ENCODE peak calls at places on chromosomes 5 and 9, in six cellular contexts. One of them, this sample, is unnamed. For H3K4me1, the result is how much of the 10 kb centered on the place peaks cover.

GRCh38 chr5:79493596-79494343 is 20.2 kb downstream of the HOMER1 start:
- DNase-seq in right lobe of liver: no peak
- DNase-seq in IMR-90: peak
- DNase-seq in mammary epithelial cell: no peak
- DNase-seq in hepatocyte: no peak
- DNase-seq in fibroblast of lung: no peak
- DNase-seq in this sample: no peak

GRCh38 chr5:72624641-72625236 is 117.5 kb upstream of the ZNF366 start:
- DNase-seq in hepatocyte: no peak
- DNase-seq in fibroblast of lung: peak
- DNase-seq in IMR-90: peak
- DNase-seq in right lobe of liver: no peak
- DNase-seq in mammary epithelial cell: no peak
- DNase-seq in this sample: no peak

GRCh38 chr9:121984726-121985402 is 108.2 kb downstream of the TTLL11 start:
- DNase-seq in fibroblast of lung: peak
- DNase-seq in mammary epithelial cell: peak
- DNase-seq in right lobe of liver: no peak
- DNase-seq in hepatocyte: no peak
- DNase-seq in IMR-90: peak
- DNase-seq in this sample: no peak

GRCh38 chr9:32508728-32509127 is 17.3 kb downstream of the RIGI start:
- DNase-seq in right lobe of liver: no peak
- DNase-seq in hepatocyte: no peak
- DNase-seq in mammary epithelial cell: no peak
- DNase-seq in fibroblast of lung: no peak
- DNase-seq in IMR-90: no peak
- DNase-seq in this sample: no peak

GRCh38 chr9:9231946-9232345 is 1380.9 kb downstream of the PTPRD start:
- DNase-seq in mammary epithelial cell: no peak
- DNase-seq in hepatocyte: no peak
- DNase-seq in fibroblast of lung: no peak
- DNase-seq in IMR-90: no peak
- DNase-seq in right lobe of liver: no peak
- DNase-seq in this sample: no peak

GRCh38 chr5:172420215-172420934 is 34.0 kb downstream of the SH3PXD2B start:
- DNase-seq in right lobe of liver: peak
- DNase-seq in fibroblast of lung: peak
- DNase-seq in hepatocyte: peak
- DNase-seq in IMR-90: peak
- DNase-seq in mammary epithelial cell: peak
- DNase-seq in this sample: no peak

GRCh38 chr9:35869621-35870216 is 482 bp downstream of the OR13J1 start:
- DNase-seq in mammary epithelial cell: peak
- DNase-seq in hepatocyte: no peak
- DNase-seq in IMR-90: no peak
- DNase-seq in fibroblast of lung: no peak
- DNase-seq in right lobe of liver: no peak
- DNase-seq in this sample: no peak

GRCh38 chr9:114671605-114672004 is 10.4 kb downstream of the TEX48 start:
- DNase-seq in fibroblast of lung: peak
- DNase-seq in hepatocyte: no peak
- DNase-seq in mammary epithelial cell: no peak
- DNase-seq in IMR-90: no peak
- DNase-seq in right lobe of liver: no peak
- DNase-seq in this sample: no peak

GRCh38 chr5:168917947-168918600 is 338.9 kb upstream of the PANK3 start:
- DNase-seq in fibroblast of lung: no peak
- DNase-seq in hepatocyte: no peak
- DNase-seq in IMR-90: no peak
- DNase-seq in mammary epithelial cell: no peak
- DNase-seq in right lobe of liver: no peak
- DNase-seq in this sample: no peak

GRCh38 chr9:131578778-131579504 is 33.6 kb downstream of the PRRT1B start:
- DNase-seq in mammary epithelial cell: no peak
- DNase-seq in IMR-90: no peak
- DNase-seq in right lobe of liver: peak
- DNase-seq in hepatocyte: no peak
- DNase-seq in fibroblast of lung: no peak
- DNase-seq in this sample: peak

GRCh38 chr9:33924978-33925797 is 108.2 kb downstream of the UBE2R2 start:
- DNase-seq in IMR-90: peak
- DNase-seq in right lobe of liver: peak
- DNase-seq in fibroblast of lung: peak
- DNase-seq in hepatocyte: peak
- DNase-seq in mammary epithelial cell: no peak
- DNase-seq in this sample: no peak

GRCh38 chr5:174427304-174427703 is 297.1 kb upstream of the MSX2 start:
- DNase-seq in hepatocyte: no peak
- DNase-seq in IMR-90: no peak
- DNase-seq in right lobe of liver: no peak
- DNase-seq in mammary epithelial cell: no peak
- DNase-seq in fibroblast of lung: no peak
- DNase-seq in this sample: no peak

GRCh38 chr9:34984049-34984448 is 5.5 kb upstream of the DNAJB5 start:
- DNase-seq in mammary epithelial cell: no peak
- DNase-seq in fibroblast of lung: peak
- DNase-seq in IMR-90: peak
- DNase-seq in hepatocyte: peak
- DNase-seq in right lobe of liver: no peak
- DNase-seq in this sample: no peak

GRCh38 chr5:37251673-37252072 is 2.5 kb upstream of the CPLANE1 start:
- DNase-seq in mammary epithelial cell: no peak
- DNase-seq in fibroblast of lung: no peak
- DNase-seq in IMR-90: peak
- DNase-seq in right lobe of liver: no peak
- DNase-seq in hepatocyte: no peak
- DNase-seq in this sample: no peak

GRCh38 chr5:65037845-65038815 is 269.4 kb downstream of the CWC27 start:
- DNase-seq in mammary epithelial cell: no peak
- DNase-seq in right lobe of liver: peak
- DNase-seq in IMR-90: no peak
- DNase-seq in hepatocyte: peak
- DNase-seq in fibroblast of lung: no peak
- DNase-seq in this sample: no peak

GRCh38 chr5:151219789-151220188 is 4.1 kb downstream of the CCDC69 start:
- DNase-seq in IMR-90: no peak
- DNase-seq in mammary epithelial cell: no peak
- DNase-seq in fibroblast of lung: no peak
- DNase-seq in right lobe of liver: no peak
- DNase-seq in hepatocyte: no peak
- DNase-seq in this sample: no peak

GRCh38 chr5:119655081-119655480 is 25.7 kb downstream of the FAM170A start:
- DNase-seq in hepatocyte: no peak
- DNase-seq in mammary epithelial cell: peak
- DNase-seq in IMR-90: no peak
- DNase-seq in fibroblast of lung: no peak
- DNase-seq in right lobe of liver: no peak
- DNase-seq in this sample: no peak

GRCh38 chr9:81002242-81002641 is 687.1 kb downstream of the TLE1 start:
- DNase-seq in hepatocyte: no peak
- DNase-seq in fibroblast of lung: peak
- DNase-seq in IMR-90: no peak
- DNase-seq in mammary epithelial cell: peak
- DNase-seq in right lobe of liver: no peak
- DNase-seq in this sample: no peak

GRCh38 chr9:5695860-5696259 is 67.0 kb downstream of the RIC1 start:
- DNase-seq in right lobe of liver: no peak
- DNase-seq in fibroblast of lung: no peak
- DNase-seq in mammary epithelial cell: no peak
- DNase-seq in hepatocyte: no peak
- DNase-seq in IMR-90: no peak
- DNase-seq in this sample: no peak

GRCh38 chr9:136311433-136312375 is 7.8 kb upstream of the CCDC187 start:
- DNase-seq in mammary epithelial cell: no peak
- DNase-seq in hepatocyte: peak
- DNase-seq in IMR-90: no peak
- DNase-seq in fibroblast of lung: no peak
- DNase-seq in right lobe of liver: no peak
- DNase-seq in this sample: no peak

GRCh38 chr5:66661149-66661548 is 65.0 kb downstream of the MAST4 start:
- DNase-seq in right lobe of liver: no peak
- DNase-seq in hepatocyte: no peak
- DNase-seq in IMR-90: peak
- DNase-seq in mammary epithelial cell: no peak
- DNase-seq in fibroblast of lung: peak
- DNase-seq in this sample: no peak

GRCh38 chr9:77392328-77392727 is 215.0 kb downstream of the VPS13A start:
- DNase-seq in fibroblast of lung: no peak
- DNase-seq in right lobe of liver: no peak
- DNase-seq in mammary epithelial cell: no peak
- DNase-seq in IMR-90: no peak
- DNase-seq in hepatocyte: peak
- DNase-seq in this sample: no peak

GRCh38 chr9:69089491-69089890 is 53.9 kb downstream of the FXN start:
- DNase-seq in mammary epithelial cell: no peak
- DNase-seq in fibroblast of lung: no peak
- DNase-seq in hepatocyte: no peak
- DNase-seq in IMR-90: no peak
- DNase-seq in right lobe of liver: no peak
- DNase-seq in this sample: no peak

GRCh38 chr9:9523476-9523875 is 1089.3 kb downstream of the PTPRD start:
- DNase-seq in mammary epithelial cell: no peak
- DNase-seq in right lobe of liver: no peak
- DNase-seq in fibroblast of lung: no peak
- DNase-seq in hepatocyte: no peak
- DNase-seq in IMR-90: no peak
- DNase-seq in this sample: no peak

GRCh38 chr5:133196441-133197085 is 144.8 kb downstream of the HSPA4 start:
- DNase-seq in hepatocyte: no peak
- DNase-seq in IMR-90: no peak
- DNase-seq in fibroblast of lung: no peak
- DNase-seq in mammary epithelial cell: no peak
- DNase-seq in right lobe of liver: no peak
- DNase-seq in this sample: no peak

GRCh38 chr5:117690603-117691002 is 1116.0 kb upstream of the SEMA6A start:
- DNase-seq in hepatocyte: no peak
- DNase-seq in right lobe of liver: no peak
- DNase-seq in IMR-90: no peak
- DNase-seq in mammary epithelial cell: no peak
- DNase-seq in fibroblast of lung: no peak
- DNase-seq in this sample: no peak

GRCh38 chr5:117692606-117693005 is 1118.0 kb upstream of the SEMA6A start:
- DNase-seq in hepatocyte: no peak
- DNase-seq in mammary epithelial cell: no peak
- DNase-seq in right lobe of liver: no peak
- DNase-seq in fibroblast of lung: no peak
- DNase-seq in IMR-90: no peak
- DNase-seq in this sample: no peak

DNA sequence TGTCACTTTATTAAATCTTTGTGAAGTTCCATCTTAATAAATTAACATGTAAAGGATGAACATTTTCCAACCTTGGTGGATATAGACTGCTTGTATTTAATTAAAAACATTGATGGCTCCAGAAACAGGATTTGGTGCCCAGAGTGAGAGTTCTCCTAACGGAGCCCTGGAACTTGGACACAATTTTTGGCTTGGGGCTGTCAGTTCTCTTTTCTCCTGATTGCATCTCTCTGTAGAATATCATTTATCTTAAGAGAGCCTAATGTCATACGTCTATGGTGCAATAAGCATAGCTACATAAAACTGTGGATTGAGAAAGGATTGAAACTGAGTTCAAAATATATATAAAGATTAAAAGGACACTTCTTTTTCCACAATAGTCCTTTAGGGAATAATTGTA is 1116.7 kb upstream of the SEMA6A start:
- DNase-seq in IMR-90: no peak
- DNase-seq in mammary epithelial cell: no peak
- DNase-seq in fibroblast of lung: no peak
- DNase-seq in hepatocyte: no peak
- DNase-seq in right lobe of liver: no peak
- DNase-seq in this sample: no peak
- H3K4me3 ChIP-seq in IMR-90: no peak
- H3K4me3 ChIP-seq in mammary epithelial cell: no peak
- H3K4me3 ChIP-seq in fibroblast of lung: no peak
- H3K4me3 ChIP-seq in hepatocyte: no peak
- H3K4me3 ChIP-seq in right lobe of liver: no peak
- H3K4me3 ChIP-seq in this sample: no peak

DNA sequence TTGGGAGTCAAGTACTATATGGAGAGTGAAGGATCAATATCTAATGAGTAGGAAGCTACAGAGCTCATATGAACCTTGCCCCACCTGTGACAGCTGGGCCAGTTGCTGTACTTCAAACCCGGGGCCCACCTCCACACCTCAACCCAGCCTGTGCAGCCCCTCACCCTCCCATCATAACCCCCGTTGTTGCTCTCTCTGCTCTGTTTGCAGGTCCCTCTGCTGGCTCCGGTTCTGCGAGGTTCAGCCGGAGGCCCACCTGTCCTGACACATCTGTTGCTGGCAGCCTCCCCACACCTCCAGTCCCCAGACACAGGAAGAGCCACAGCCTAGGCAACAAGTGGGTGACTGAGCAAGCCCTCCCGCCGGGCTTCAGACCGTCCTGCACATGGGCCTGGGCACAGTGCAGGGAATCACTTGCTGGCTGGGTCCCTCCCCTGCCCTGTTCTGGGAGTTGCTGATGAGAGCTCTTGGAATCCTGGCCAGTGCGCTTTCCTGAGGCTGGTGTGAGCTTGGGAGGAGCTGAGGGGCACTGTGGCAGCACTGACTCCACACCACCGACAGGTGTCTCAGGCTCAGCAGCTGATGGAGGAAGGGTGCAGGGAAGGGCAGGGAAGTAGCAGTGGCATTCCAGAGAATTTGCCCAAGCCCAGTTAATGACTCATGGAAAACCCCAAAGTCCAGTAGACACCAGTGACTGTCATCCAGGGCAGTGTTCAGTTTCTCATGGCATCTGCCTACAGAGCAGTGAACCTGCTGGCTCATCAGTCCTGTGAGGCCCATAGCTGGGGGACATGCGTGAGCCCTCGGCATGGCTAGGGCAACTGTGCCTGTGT is 69.5 kb upstream of the GARNL3 start:
- DNase-seq in fibroblast of lung: peak
- DNase-seq in hepatocyte: peak
- DNase-seq in right lobe of liver: no peak
- DNase-seq in IMR-90: peak
- DNase-seq in mammary epithelial cell: peak
- DNase-seq in this sample: no peak
- TF ChIP-seq CTCF in fibroblast of lung: no peak
- TF ChIP-seq CTCF in hepatocyte: no peak
- TF ChIP-seq CTCF in right lobe of liver: no peak
- TF ChIP-seq CTCF in IMR-90: no peak
- TF ChIP-seq CTCF in mammary epithelial cell: peak
- TF ChIP-seq CTCF in this sample: no peak

GRCh38 chr5:59130441-59130840 is 547.6 kb downstream of the RAB3C start:
- DNase-seq in right lobe of liver: no peak
- DNase-seq in IMR-90: peak
- DNase-seq in hepatocyte: no peak
- DNase-seq in mammary epithelial cell: peak
- DNase-seq in fibroblast of lung: no peak
- DNase-seq in this sample: no peak
- H3K4me1 ChIP-seq in right lobe of liver: under half
- H3K4me1 ChIP-seq in IMR-90: under half
- H3K4me1 ChIP-seq in hepatocyte: under half
- H3K4me1 ChIP-seq in mammary epithelial cell: under half
- H3K4me1 ChIP-seq in fibroblast of lung: under half
- H3K4me1 ChIP-seq in this sample: under half

DNA sequence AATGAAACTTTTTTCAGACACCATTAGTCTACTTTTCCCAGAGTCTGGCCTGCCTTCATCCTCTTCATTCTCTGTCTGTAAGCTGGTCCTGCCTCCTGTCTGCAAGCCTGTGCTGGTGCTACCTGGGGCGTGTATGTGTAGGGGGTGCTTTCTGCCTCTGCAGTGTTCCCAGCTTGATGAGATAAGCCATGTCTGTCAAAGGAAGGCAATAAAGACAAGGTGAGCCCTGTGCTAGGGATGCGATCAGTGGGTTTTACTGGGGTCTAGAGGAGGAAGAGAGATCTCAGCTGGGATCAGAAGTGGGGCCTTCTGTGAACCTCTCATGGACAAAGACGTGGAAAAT is 78.0 kb upstream of the TGFBR1 start:
- DNase-seq in IMR-90: no peak
- DNase-seq in right lobe of liver: no peak
- DNase-seq in hepatocyte: no peak
- DNase-seq in fibroblast of lung: no peak
- DNase-seq in mammary epithelial cell: no peak
- DNase-seq in this sample: no peak
- H3K4me3 ChIP-seq in IMR-90: no peak
- H3K4me3 ChIP-seq in right lobe of liver: no peak
- H3K4me3 ChIP-seq in hepatocyte: no peak
- H3K4me3 ChIP-seq in fibroblast of lung: no peak
- H3K4me3 ChIP-seq in mammary epithelial cell: no peak
- H3K4me3 ChIP-seq in this sample: no peak